ENCODE peak calls at places on chromosomes 1 and 21, in nine cellular contexts. One of them, this sample, is unnamed.

GRCh38 chr1:209866201-209866600 is 38.4 kb downstream of the UTP25 start:
- DNase-seq in psoas muscle: no peak
- DNase-seq in IMR-90: no peak
- DNase-seq in MCF 10A: no peak
- DNase-seq in uterus: no peak
- DNase-seq in CD8-positive, alpha-beta T cell: no peak
- DNase-seq in MM.1S: no peak
- DNase-seq in GM20000: no peak
- DNase-seq in chondrocyte: no peak
- DNase-seq in this sample: no peak

GRCh38 chr21:45516071-45516670 is 26.1 kb downstream of the SLC19A1 start:
- DNase-seq in psoas muscle: peak
- DNase-seq in IMR-90: no peak
- DNase-seq in uterus: no peak
- DNase-seq in CD8-positive, alpha-beta T cell: peak
- DNase-seq in MCF 10A: no peak
- DNase-seq in MM.1S: no peak
- DNase-seq in GM20000: no peak
- DNase-seq in chondrocyte: peak
- DNase-seq in this sample: no peak

GRCh38 chr1:230827081-230827681 is 41.1 kb downstream of the C1orf198 start:
- DNase-seq in MCF 10A: no peak
- DNase-seq in GM20000: no peak
- DNase-seq in uterus: no peak
- DNase-seq in MM.1S: no peak
- DNase-seq in IMR-90: peak
- DNase-seq in chondrocyte: peak
- DNase-seq in CD8-positive, alpha-beta T cell: no peak
- DNase-seq in psoas muscle: no peak
- DNase-seq in this sample: no peak

GRCh38 chr1:103497404-103497803 is 28.1 kb upstream of the RNPC3 start:
- DNase-seq in IMR-90: no peak
- DNase-seq in chondrocyte: no peak
- DNase-seq in MM.1S: no peak
- DNase-seq in MCF 10A: no peak
- DNase-seq in GM20000: no peak
- DNase-seq in CD8-positive, alpha-beta T cell: no peak
- DNase-seq in uterus: no peak
- DNase-seq in psoas muscle: no peak
- DNase-seq in this sample: no peak

GRCh38 chr1:109877320-109877771 is 33.3 kb upstream of the CSF1 start:
- DNase-seq in CD8-positive, alpha-beta T cell: no peak
- DNase-seq in chondrocyte: no peak
- DNase-seq in MM.1S: no peak
- DNase-seq in GM20000: no peak
- DNase-seq in uterus: peak
- DNase-seq in MCF 10A: peak
- DNase-seq in psoas muscle: peak
- DNase-seq in IMR-90: peak
- DNase-seq in this sample: no peak

GRCh38 chr1:8903908-8904650 is 25.6 kb upstream of the ENO1 start:
- DNase-seq in uterus: peak
- DNase-seq in psoas muscle: no peak
- DNase-seq in MCF 10A: peak
- DNase-seq in chondrocyte: no peak
- DNase-seq in IMR-90: peak
- DNase-seq in MM.1S: no peak
- DNase-seq in CD8-positive, alpha-beta T cell: no peak
- DNase-seq in GM20000: no peak
- DNase-seq in this sample: no peak

GRCh38 chr1:73564294-73564693 is 633.7 kb downstream of the LRRIQ3 start:
- DNase-seq in IMR-90: no peak
- DNase-seq in MM.1S: no peak
- DNase-seq in psoas muscle: no peak
- DNase-seq in chondrocyte: no peak
- DNase-seq in MCF 10A: no peak
- DNase-seq in CD8-positive, alpha-beta T cell: no peak
- DNase-seq in GM20000: no peak
- DNase-seq in uterus: no peak
- DNase-seq in this sample: no peak

GRCh38 chr21:44940116-44940631 is 345 bp downstream of the SLX9 start:
- DNase-seq in chondrocyte: peak
- DNase-seq in CD8-positive, alpha-beta T cell: no peak
- DNase-seq in MM.1S: peak
- DNase-seq in IMR-90: no peak
- DNase-seq in uterus: no peak
- DNase-seq in psoas muscle: no peak
- DNase-seq in MCF 10A: no peak
- DNase-seq in GM20000: no peak
- DNase-seq in this sample: no peak

GRCh38 chr1:58546520-58547308 is at the start of gene OMA1:
- DNase-seq in MCF 10A: peak
- DNase-seq in CD8-positive, alpha-beta T cell: peak
- DNase-seq in psoas muscle: peak
- DNase-seq in IMR-90: peak
- DNase-seq in chondrocyte: peak
- DNase-seq in uterus: peak
- DNase-seq in GM20000: peak
- DNase-seq in MM.1S: peak
- DNase-seq in this sample: peak

GRCh38 chr1:58548381-58548780 is 1.9 kb upstream of the OMA1 start:
- DNase-seq in uterus: no peak
- DNase-seq in GM20000: no peak
- DNase-seq in MM.1S: no peak
- DNase-seq in psoas muscle: no peak
- DNase-seq in MCF 10A: no peak
- DNase-seq in IMR-90: no peak
- DNase-seq in chondrocyte: no peak
- DNase-seq in CD8-positive, alpha-beta T cell: no peak
- DNase-seq in this sample: no peak

GRCh38 chr1:58555393-58555792 is 8.9 kb upstream of the OMA1 start:
- DNase-seq in GM20000: no peak
- DNase-seq in MM.1S: no peak
- DNase-seq in chondrocyte: no peak
- DNase-seq in MCF 10A: no peak
- DNase-seq in CD8-positive, alpha-beta T cell: no peak
- DNase-seq in psoas muscle: no peak
- DNase-seq in uterus: no peak
- DNase-seq in IMR-90: no peak
- DNase-seq in this sample: no peak

GRCh38 chr1:58549231-58549958 is 2.9 kb upstream of the OMA1 start:
- DNase-seq in CD8-positive, alpha-beta T cell: no peak
- DNase-seq in IMR-90: no peak
- DNase-seq in MCF 10A: no peak
- DNase-seq in GM20000: no peak
- DNase-seq in chondrocyte: no peak
- DNase-seq in MM.1S: no peak
- DNase-seq in psoas muscle: no peak
- DNase-seq in uterus: no peak
- DNase-seq in this sample: no peak

DNA sequence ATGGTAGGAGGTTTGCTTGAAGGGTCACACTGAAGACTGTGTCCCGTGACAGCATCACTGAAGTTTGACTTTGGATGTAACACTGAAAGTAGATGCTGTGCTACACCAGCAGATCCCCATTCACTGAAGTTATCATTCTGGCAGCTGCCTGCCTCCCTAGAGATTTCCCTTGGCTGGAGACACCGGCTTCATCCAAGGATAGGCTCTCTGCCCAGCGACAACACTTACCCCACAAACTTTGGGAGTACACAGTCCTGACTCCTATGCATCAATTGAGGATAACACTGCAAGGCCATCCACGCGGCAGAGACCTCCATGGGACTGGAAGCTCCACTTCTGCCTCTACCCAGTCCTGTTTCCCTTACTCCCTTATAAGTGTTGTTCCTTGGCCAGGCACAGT is 5.2 kb upstream of the OMA1 start:
- DNase-seq in chondrocyte: no peak
- DNase-seq in IMR-90: no peak
- DNase-seq in uterus: no peak
- DNase-seq in MCF 10A: no peak
- DNase-seq in CD8-positive, alpha-beta T cell: no peak
- DNase-seq in psoas muscle: no peak
- DNase-seq in MM.1S: no peak
- DNase-seq in GM20000: no peak
- DNase-seq in this sample: no peak
- TF ChIP-seq CTCF in chondrocyte: no peak
- TF ChIP-seq CTCF in IMR-90: no peak
- TF ChIP-seq CTCF in uterus: no peak
- TF ChIP-seq CTCF in MCF 10A: no peak
- TF ChIP-seq CTCF in CD8-positive, alpha-beta T cell: no peak
- TF ChIP-seq CTCF in psoas muscle: no peak
- TF ChIP-seq CTCF in MM.1S: no peak
- TF ChIP-seq CTCF in GM20000: no peak
- TF ChIP-seq CTCF in this sample: no peak

DNA sequence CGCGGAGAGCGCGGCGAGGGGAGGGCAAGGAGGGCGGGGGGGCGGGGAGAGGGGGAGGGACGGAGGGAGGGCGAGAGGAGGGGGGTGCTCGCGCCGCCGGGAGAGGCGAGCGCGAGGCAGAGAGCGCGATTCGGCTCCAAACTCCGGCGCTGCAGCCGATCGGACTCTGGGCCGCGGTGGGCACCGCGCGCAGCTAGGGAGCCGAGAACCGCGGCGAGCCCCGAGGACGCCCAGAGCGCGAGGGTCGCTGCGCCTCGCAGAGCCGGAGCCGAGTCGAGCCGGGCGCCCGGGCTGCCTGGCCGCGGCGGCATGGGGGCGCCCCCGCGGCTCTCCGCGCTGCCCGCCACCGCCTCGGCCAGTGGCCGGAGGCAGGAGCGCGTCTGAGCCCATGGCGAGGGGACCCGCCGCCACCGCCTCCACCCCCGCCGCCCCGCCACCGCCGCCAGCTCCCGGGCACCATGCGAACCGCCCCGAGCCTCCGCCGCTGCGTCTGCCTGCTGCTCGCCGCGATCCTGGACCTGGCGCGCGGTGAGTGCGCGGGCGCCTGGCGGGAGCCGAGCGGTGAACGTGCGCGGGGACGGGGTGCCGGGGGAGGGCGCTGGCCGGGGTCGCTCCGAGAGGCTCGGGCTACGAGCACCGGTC is at the start of gene IGSF21:
- DNase-seq in psoas muscle: no peak
- DNase-seq in uterus: no peak
- DNase-seq in MM.1S: no peak
- DNase-seq in MCF 10A: no peak
- DNase-seq in IMR-90: no peak
- DNase-seq in CD8-positive, alpha-beta T cell: no peak
- DNase-seq in GM20000: no peak
- DNase-seq in chondrocyte: no peak
- DNase-seq in this sample: no peak
- TF ChIP-seq CTCF in psoas muscle: no peak
- TF ChIP-seq CTCF in uterus: no peak
- TF ChIP-seq CTCF in MM.1S: no peak
- TF ChIP-seq CTCF in MCF 10A: no peak
- TF ChIP-seq CTCF in IMR-90: no peak
- TF ChIP-seq CTCF in CD8-positive, alpha-beta T cell: no peak
- TF ChIP-seq CTCF in GM20000: no peak
- TF ChIP-seq CTCF in chondrocyte: no peak
- TF ChIP-seq CTCF in this sample: no peak

GRCh38 chr1:111852216-111852615 is 96.5 kb downstream of the DDX20 start:
- DNase-seq in psoas muscle: no peak
- DNase-seq in CD8-positive, alpha-beta T cell: no peak
- DNase-seq in IMR-90: no peak
- DNase-seq in uterus: no peak
- DNase-seq in MCF 10A: no peak
- DNase-seq in GM20000: no peak
- DNase-seq in MM.1S: no peak
- DNase-seq in chondrocyte: no peak
- DNase-seq in this sample: no peak

GRCh38 chr1:111855260-111855659 is 99.6 kb downstream of the DDX20 start:
- DNase-seq in MCF 10A: no peak
- DNase-seq in IMR-90: no peak
- DNase-seq in GM20000: no peak
- DNase-seq in uterus: no peak
- DNase-seq in CD8-positive, alpha-beta T cell: no peak
- DNase-seq in psoas muscle: no peak
- DNase-seq in MM.1S: no peak
- DNase-seq in chondrocyte: no peak
- DNase-seq in this sample: no peak

GRCh38 chr1:111851552-111851951 is 95.9 kb downstream of the DDX20 start:
- DNase-seq in uterus: no peak
- DNase-seq in MCF 10A: no peak
- DNase-seq in chondrocyte: no peak
- DNase-seq in GM20000: no peak
- DNase-seq in CD8-positive, alpha-beta T cell: no peak
- DNase-seq in psoas muscle: no peak
- DNase-seq in MM.1S: no peak
- DNase-seq in IMR-90: no peak
- DNase-seq in this sample: no peak

GRCh38 chr1:111857251-111857651 is 101.5 kb downstream of the DDX20 start:
- DNase-seq in IMR-90: no peak
- DNase-seq in GM20000: no peak
- DNase-seq in CD8-positive, alpha-beta T cell: no peak
- DNase-seq in uterus: no peak
- DNase-seq in MM.1S: no peak
- DNase-seq in MCF 10A: no peak
- DNase-seq in psoas muscle: no peak
- DNase-seq in chondrocyte: no peak
- DNase-seq in this sample: no peak

DNA sequence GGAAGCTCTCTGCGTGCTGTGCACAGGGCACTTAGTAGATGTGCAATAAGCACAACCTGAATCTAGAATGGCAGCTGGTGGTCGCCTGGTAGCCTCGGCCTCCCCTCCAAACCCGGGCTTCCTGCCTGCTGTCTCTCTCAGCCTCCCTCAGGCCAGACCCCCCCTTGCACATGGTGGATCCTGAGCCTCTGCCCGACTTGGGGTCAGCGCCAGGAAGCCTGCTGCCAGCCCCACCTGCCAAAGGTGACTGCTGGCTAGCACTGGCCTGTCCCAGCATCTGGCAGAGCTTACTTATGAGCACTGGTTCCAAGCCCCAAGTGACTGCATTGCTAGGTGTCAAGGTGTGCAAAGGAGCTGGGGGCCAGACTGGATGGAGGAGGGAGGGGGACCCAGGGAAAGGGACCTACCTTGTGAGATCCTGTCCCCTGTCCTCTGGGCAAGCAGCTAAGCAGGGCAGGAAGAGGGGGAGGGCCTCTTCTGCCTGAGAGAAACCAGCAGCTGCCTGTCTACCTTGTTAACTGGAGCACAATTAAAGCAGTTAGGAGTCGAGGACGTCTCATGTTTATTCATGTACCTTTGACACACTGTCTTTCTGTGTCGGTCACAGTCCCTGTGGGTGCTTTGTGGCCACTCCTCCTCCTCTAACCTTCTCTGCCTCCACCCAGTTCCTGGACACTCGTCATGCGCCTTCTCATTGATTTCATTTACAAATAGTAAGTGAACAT is 100.9 kb downstream of the DDX20 start:
- DNase-seq in psoas muscle: no peak
- DNase-seq in CD8-positive, alpha-beta T cell: no peak
- DNase-seq in IMR-90: no peak
- DNase-seq in MM.1S: no peak
- DNase-seq in uterus: no peak
- DNase-seq in GM20000: no peak
- DNase-seq in chondrocyte: no peak
- DNase-seq in MCF 10A: no peak
- DNase-seq in this sample: no peak
- TF ChIP-seq CTCF in psoas muscle: no peak
- TF ChIP-seq CTCF in CD8-positive, alpha-beta T cell: no peak
- TF ChIP-seq CTCF in IMR-90: no peak
- TF ChIP-seq CTCF in MM.1S: no peak
- TF ChIP-seq CTCF in uterus: no peak
- TF ChIP-seq CTCF in GM20000: no peak
- TF ChIP-seq CTCF in chondrocyte: no peak
- TF ChIP-seq CTCF in MCF 10A: no peak
- TF ChIP-seq CTCF in this sample: no peak

DNA sequence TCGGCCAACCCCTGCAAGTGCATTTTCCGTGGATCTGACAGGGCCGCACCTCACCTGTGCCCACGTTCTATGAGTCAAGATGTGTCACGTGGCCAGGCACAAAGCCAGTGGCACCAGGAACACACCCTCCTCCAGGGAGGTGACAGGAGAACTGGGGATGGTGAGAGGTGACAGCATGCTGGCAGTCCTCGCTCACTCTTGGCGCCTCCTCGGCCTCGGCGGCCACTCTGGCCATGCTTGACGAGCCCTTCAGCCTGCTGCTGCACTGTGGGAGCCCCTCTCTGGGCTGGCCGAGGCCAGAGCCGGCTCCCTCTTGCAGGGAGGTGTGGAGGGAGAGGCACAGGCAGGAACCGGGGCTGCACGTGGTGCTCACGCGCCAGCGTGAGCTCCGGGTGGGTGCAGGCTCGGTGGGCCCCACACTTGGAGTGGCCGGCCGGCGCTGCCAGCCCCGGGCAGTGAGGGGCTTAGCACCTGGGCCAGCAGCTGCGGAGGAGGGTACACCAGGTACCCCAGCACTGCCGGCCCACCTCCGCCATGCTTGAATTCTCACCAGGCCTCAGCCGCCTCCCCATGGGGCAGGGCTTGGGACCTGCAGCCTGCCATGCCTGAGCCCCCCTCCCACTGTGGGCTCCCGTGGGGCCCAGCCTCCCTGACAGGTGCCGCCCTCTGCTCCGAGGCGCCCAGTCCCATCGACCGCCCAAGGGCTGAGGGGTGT is 11.6 kb upstream of the TTC34 start:
- DNase-seq in chondrocyte: no peak
- DNase-seq in IMR-90: no peak
- DNase-seq in GM20000: no peak
- DNase-seq in CD8-positive, alpha-beta T cell: no peak
- DNase-seq in uterus: no peak
- DNase-seq in MCF 10A: no peak
- DNase-seq in psoas muscle: no peak
- DNase-seq in MM.1S: no peak
- DNase-seq in this sample: no peak
- TF ChIP-seq CTCF in chondrocyte: no peak
- TF ChIP-seq CTCF in IMR-90: no peak
- TF ChIP-seq CTCF in GM20000: no peak
- TF ChIP-seq CTCF in CD8-positive, alpha-beta T cell: no peak
- TF ChIP-seq CTCF in uterus: no peak
- TF ChIP-seq CTCF in MCF 10A: no peak
- TF ChIP-seq CTCF in psoas muscle: no peak
- TF ChIP-seq CTCF in MM.1S: no peak
- TF ChIP-seq CTCF in this sample: no peak

This sample was measured in GM13977.